ENCODE peak calls at places on chromosomes 12 and 14, in five cellular contexts. S is fibroblast of gingiva, Z is RCC 7860, U is mesothelial cell of epicardium, J is heart left ventricle. G is an unnamed sample.

GRCh38 chr12:62922539-62922938 is 12.4 kb downstream of the PPM1H start:
- DNase-seq in J (no peak), S (no peak), U (no peak), Z (no peak), G (no peak)

GRCh38 chr14:105883066-105884005 is 357.0 kb downstream of the TMEM121 start:
- DNase-seq in J (peak), U (peak), S (no peak), Z (no peak), G (no peak)

GRCh38 chr12:70507442-70507841 is 129.8 kb downstream of the PTPRB start:
- DNase-seq in Z (no peak), J (no peak), S (no peak), U (no peak), G (no peak)

GRCh38 chr14:22333408-22334274 is 255.4 kb downstream of the DAD1 start:
- DNase-seq in U (no peak), S (peak), Z (peak), J (no peak), G (peak)

GRCh38 chr14:103894034-103894722 is 34.1 kb upstream of the TDRD9 start:
- DNase-seq in J (no peak), Z (no peak), U (no peak), S (no peak), G (no peak)

GRCh38 chr12:132143328-132144071 is 619 bp downstream of the DDX51 start:
- DNase-seq in S (no peak), J (no peak), U (no peak), Z (no peak), G (no peak)

GRCh38 chr12:89126712-89127111 is 225.6 kb downstream of the DUSP6 start:
- DNase-seq in Z (no peak), J (no peak), S (peak), U (no peak), G (peak)

GRCh38 chr12:109053382-109054123 is 1.2 kb downstream of the USP30 start:
- DNase-seq in Z (no peak), J (no peak), U (no peak), S (no peak), G (no peak)

GRCh38 chr12:110109037-110109836 is 14.9 kb upstream of the IFT81 start:
- DNase-seq in U (no peak), Z (peak), J (peak), S (peak), G (peak)

GRCh38 chr14:24508155-24508554 is at the start of gene CMA1:
- DNase-seq in Z (no peak), S (no peak), U (no peak), J (no peak), G (no peak)

GRCh38 chr12:118456741-118457140 is 80.4 kb downstream of the SUDS3 start:
- DNase-seq in S (no peak), Z (no peak), U (no peak), J (no peak), G (no peak)

GRCh38 chr12:6927379-6927991 is at the start of gene ATN1:
- DNase-seq in J (peak), Z (peak), U (peak), S (peak), G (no peak)

GRCh38 chr12:1574863-1575254 is 19.5 kb downstream of the FBXL14 start:
- DNase-seq in S (no peak), Z (no peak), U (no peak), J (no peak), G (no peak)

GRCh38 chr12:44875417-44875953 is 630 bp downstream of the NELL2 start:
- DNase-seq in U (no peak), Z (no peak), S (no peak), J (no peak), G (no peak)

GRCh38 chr12:55974308-55974724 is 438 bp downstream of the RAB5B start:
- DNase-seq in U (no peak), Z (no peak), J (peak), S (peak), G (no peak)

GRCh38 chr12:3456809-3457208 is 34.2 kb upstream of the PRMT8 start:
- DNase-seq in U (no peak), Z (no peak), J (no peak), S (no peak), G (no peak)

GRCh38 chr14:58118097-58118496 is 33.9 kb downstream of the ARMH4 start:
- DNase-seq in J (no peak), Z (peak), S (no peak), U (no peak), G (no peak)

GRCh38 chr12:50936821-50937220 is 15.5 kb upstream of the HIGD1C start:
- DNase-seq in J (no peak), U (no peak), Z (no peak), S (no peak), G (no peak)

GRCh38 chr12:2963760-2964292 is 4.6 kb downstream of the TEAD4 start:
- DNase-seq in J (peak), S (no peak), U (no peak), Z (no peak), G (no peak)

GRCh38 chr12:55051197-55051920 is 31.6 kb downstream of the NEUROD4 start:
- DNase-seq in J (no peak), U (no peak), S (no peak), Z (no peak), G (no peak)

GRCh38 chr14:104202259-104203070 is 64.1 kb downstream of the KIF26A start:
- DNase-seq in J (no peak), S (no peak), Z (no peak), U (no peak), G (no peak)

GRCh38 chr14:106210650-106211049 is 684.3 kb downstream of the TMEM121 start:
- DNase-seq in Z (no peak), J (no peak), S (no peak), U (no peak), G (no peak)

GRCh38 chr12:2283910-2284309 is 231.1 kb downstream of the CACNA1C start:
- DNase-seq in J (no peak), S (peak), U (no peak), Z (no peak), G (no peak)

G was measured in epithelial cell of proximal tubule.